ENCODE peak calls at places on chromosomes 7 and 10, in five cellular contexts. W is BE2C; F is heart right ventricle; L is T-helper 17 cell; K is activated naive CD8-positive, alpha-beta T cell treated with anti-CD3 and anti-CD28 coated beads for 36 hours. E is an unnamed sample.

GRCh38 chr7:38554586-38554985 is 76.6 kb downstream of the AMPH start:
- DNase-seq in W (no peak), F (no peak), L (no peak), K (no peak), E (no peak)

GRCh38 chr7:23474098-23474828 is 4.0 kb upstream of the IGF2BP3 start:
- DNase-seq in W (peak; percentile 98), F (peak; percentile 67), L (peak; percentile 27), K (peak; percentile 86), E (peak; percentile 88)

GRCh38 chr10:2919016-2919415 is 148.3 kb upstream of the PFKP start:
- DNase-seq in W (no peak), F (no peak), L (no peak), K (no peak), E (no peak)

GRCh38 chr7:52447781-52448180 is 587.7 kb upstream of the POM121L12 start:
- DNase-seq in W (no peak), F (no peak), L (no peak), K (no peak), E (no peak)

GRCh38 chr7:107559864-107560263 is 3.9 kb downstream of the COG5 start:
- DNase-seq in W (no peak), F (no peak), L (no peak), K (no peak), E (peak; percentile 55)

GRCh38 chr7:2735744-2736143 is 47.7 kb downstream of the AMZ1 start:
- DNase-seq in W (no peak), F (no peak), L (no peak), K (no peak), E (no peak)

GRCh38 chr10:1521741-1522140 is 215.6 kb downstream of the ADARB2 start:
- DNase-seq in W (no peak), F (no peak), L (no peak), K (no peak), E (no peak)

GRCh38 chr10:87850742-87851205 is 12.6 kb downstream of the KLLN start:
- DNase-seq in W (peak; percentile 60), F (peak; percentile 24), L (peak; percentile 19), K (peak; percentile 31), E (peak; percentile 72)

GRCh38 chr10:6054884-6055283 is 7.3 kb downstream of the IL2RA start:
- DNase-seq in W (no peak), F (no peak), L (no peak), K (no peak), E (no peak)

GRCh38 chr7:134446446-134446845 is 12.5 kb downstream of the AKR1B1 start:
- DNase-seq in W (no peak), F (no peak), L (no peak), K (no peak), E (no peak)

GRCh38 chr7:82179311-82179710 is 264.3 kb downstream of the CACNA2D1 start:
- DNase-seq in W (no peak), F (no peak), L (no peak), K (no peak), E (no peak)

GRCh38 chr10:120783098-120783497 is 68.1 kb upstream of the WDR11 start:
- DNase-seq in W (no peak), F (no peak), L (no peak), K (no peak), E (no peak)

GRCh38 chr7:50352282-50352681 is 47.8 kb downstream of the IKZF1 start:
- DNase-seq in W (no peak), F (no peak), L (no peak), K (no peak), E (no peak)

GRCh38 chr7:78301361-78301760 is 502.8 kb downstream of the PHTF2 start:
- DNase-seq in W (no peak), F (no peak), L (no peak), K (no peak), E (no peak)

GRCh38 chr10:94785211-94785610 is 22.7 kb downstream of the CYP2C19 start:
- DNase-seq in W (no peak), F (no peak), L (no peak), K (no peak), E (no peak)

GRCh38 chr10:65751896-65752295 is 1173.9 kb upstream of the LRRTM3 start:
- DNase-seq in W (no peak), F (no peak), L (no peak), K (no peak), E (peak; percentile 18)

GRCh38 chr10:129079705-129080104 is 387.3 kb upstream of the MGMT start:
- DNase-seq in W (peak; percentile 35), F (peak; percentile 63), L (no peak), K (no peak), E (no peak)

GRCh38 chr7:22640269-22640668 is 86.7 kb upstream of the IL6 start:
- DNase-seq in W (no peak), F (no peak), L (no peak), K (peak; percentile 52), E (no peak)

GRCh38 chr7:44308741-44309270 is 16.6 kb downstream of the CAMK2B start:
- DNase-seq in W (no peak), F (no peak), L (no peak), K (no peak), E (no peak)

GRCh38 chr10:97780991-97781540 is 9.3 kb upstream of the SFRP5 start:
- DNase-seq in W (no peak), F (no peak), L (no peak), K (no peak), E (no peak)

GRCh38 chr7:121530251-121531174 is 134.4 kb upstream of the FAM3C start:
- DNase-seq in W (no peak), F (peak; percentile 10), L (no peak), K (peak; percentile 58), E (peak; percentile 95)

GRCh38 chr10:109892087-109892486 is 31.2 kb downstream of the XPNPEP1 start:
- DNase-seq in W (no peak), F (no peak), L (no peak), K (no peak), E (peak; percentile 86)

GRCh38 chr10:56823849-56824248 is 462.8 kb upstream of the ZWINT start:
- DNase-seq in W (no peak), F (no peak), L (no peak), K (no peak), E (peak; percentile 36)

GRCh38 chr10:68721673-68721963 is 579 bp downstream of the CCAR1 start:
- DNase-seq in W (no peak), F (no peak), L (no peak), K (no peak), E (no peak)

GRCh38 chr10:124660404-124661125 is 83.6 kb downstream of the FAM53B start:
- DNase-seq in W (no peak), F (peak; percentile 9), L (no peak), K (no peak), E (no peak)

GRCh38 chr7:142168746-142169145 is 57.2 kb downstream of the MGAM2 start:
- DNase-seq in W (no peak), F (no peak), L (no peak), K (no peak), E (peak; percentile 41)

GRCh38 chr10:20215547-20216152 is 399.4 kb downstream of the PLXDC2 start:
- DNase-seq in W (no peak), F (no peak), L (no peak), K (no peak), E (no peak)

GRCh38 chr10:125399289-125399688 is 238.9 kb upstream of the CTBP2 start:
- DNase-seq in W (no peak), F (no peak), L (no peak), K (no peak), E (no peak)

GRCh38 chr10:117260094-117260493 is 19.2 kb downstream of the SLC18A2 start:
- DNase-seq in W (no peak), F (no peak), L (no peak), K (no peak), E (no peak)

GRCh38 chr10:51860257-51860656 is 160.9 kb upstream of the CSTF2T start:
- DNase-seq in W (no peak), F (no peak), L (no peak), K (no peak), E (peak; percentile 6)

GRCh38 chr7:104366390-104366789 is 38.0 kb downstream of the LHFPL3 start:
- DNase-seq in W (no peak), F (no peak), L (no peak), K (no peak), E (no peak)

GRCh38 chr10:76429642-76430041 is 998.2 kb downstream of the LRMDA start:
- DNase-seq in W (no peak), F (peak; percentile 18), L (no peak), K (no peak), E (no peak)

GRCh38 chr7:151141855-151142685 is 25.4 kb downstream of the GBX1 start:
- DNase-seq in W (peak; percentile 12), F (no peak), L (no peak), K (no peak), E (no peak)

GRCh38 chr7:132348341-132348740 is 227.9 kb downstream of the PLXNA4 start:
- DNase-seq in W (no peak), F (no peak), L (no peak), K (no peak), E (no peak)

GRCh38 chr7:44561962-44562621 is 11.6 kb downstream of the DDX56 start:
- DNase-seq in W (no peak), F (no peak), L (no peak), K (no peak), E (peak; percentile 79)

GRCh38 chr10:14032406-14032998 is 298.2 kb downstream of the FRMD4A start:
- DNase-seq in W (peak; percentile 10), F (peak; percentile 51), L (peak; percentile 16), K (peak; percentile 42), E (no peak)

GRCh38 chr7:1246871-1247526 is 14.3 kb downstream of the UNCX start:
- DNase-seq in W (no peak), F (no peak), L (no peak), K (no peak), E (no peak)

GRCh38 chr7:31735991-31736982 is 49.3 kb downstream of the PPP1R17 start:
- DNase-seq in W (peak; percentile 55), F (peak; percentile 20), L (no peak), K (no peak), E (peak; percentile 81)

GRCh38 chr10:59970396-59971368 is 64.3 kb upstream of the CCDC6 start:
- DNase-seq in W (no peak), F (no peak), L (no peak), K (no peak), E (no peak)

GRCh38 chr7:155233703-155234492 is 63.8 kb upstream of the INSIG1 start:
- DNase-seq in W (no peak), F (no peak), L (no peak), K (no peak), E (no peak)

E was measured in MCF 10A.